ENCODE peak calls at places on chromosome 19, in six cellular contexts. T is heart right ventricle, J is Peyer's patch, R is gastrocnemius medialis, C is OCI-LY7, K is neural progenitor cell. L is an unnamed sample.

GRCh38 chr19:48123907-48124675 is 13.5 kb upstream of the PLA2G4C start:
- DNase-seq in K (peak; percentile 78), J (no peak), C (no peak), T (no peak), R (no peak), L (no peak)

GRCh38 chr19:50646074-50646807 is 3.0 kb upstream of the C19orf81 start:
- DNase-seq in C (no peak), T (no peak), K (no peak), J (no peak), R (no peak), L (no peak)

GRCh38 chr19:54164369-54165068 is 5.0 kb upstream of the LENG1 start:
- DNase-seq in J (peak; percentile 25), C (no peak), T (peak; percentile 84), R (no peak), K (peak; percentile 71), L (peak; percentile 73)

GRCh38 chr19:50005428-50005827 is 19.7 kb downstream of the VRK3 start:
- DNase-seq in J (no peak), C (no peak), K (no peak), T (no peak), R (no peak), L (no peak)

GRCh38 chr19:29663861-29664752 is 1.2 kb upstream of the PLEKHF1 start:
- DNase-seq in R (peak; percentile 27), T (no peak), J (no peak), K (no peak), C (no peak), L (no peak)

GRCh38 chr19:6587998-6588507 is 2.9 kb downstream of the CD70 start:
- DNase-seq in J (no peak), C (peak; percentile 85), K (peak; percentile 10), R (no peak), T (no peak), L (no peak)

GRCh38 chr19:50486823-50487515 is 10.3 kb upstream of the GARIN5A start:
- DNase-seq in C (peak; percentile 60), K (peak; percentile 68), T (no peak), R (peak; percentile 76), J (no peak), L (peak; percentile 66)

GRCh38 chr19:48244289-48244688 is 11.4 kb downstream of the CARD8 start:
- DNase-seq in R (no peak), K (no peak), C (peak; percentile 31), J (peak; percentile 46), T (no peak), L (no peak)

GRCh38 chr19:8902520-8902919 is 70.3 kb downstream of the MBD3L1 start:
- DNase-seq in C (no peak), K (no peak), J (no peak), T (no peak), R (no peak), L (no peak)

GRCh38 chr19:4174212-4174894 is 8.0 kb downstream of the SIRT6 start:
- DNase-seq in T (no peak), R (no peak), C (no peak), K (no peak), J (no peak), L (no peak)

GRCh38 chr19:55579766-55580621 is 654 bp downstream of the ZNF579 start:
- DNase-seq in R (peak; percentile 49), J (no peak), C (peak; percentile 46), T (peak; percentile 31), K (peak; percentile 56), L (no peak)

GRCh38 chr19:16421982-16422381 is 49.8 kb downstream of the EPS15L1 start:
- DNase-seq in T (no peak), J (no peak), K (no peak), C (no peak), R (no peak), L (no peak)

GRCh38 chr19:49713236-49713845 is 22.4 kb downstream of the CPT1C start:
- DNase-seq in T (no peak), K (no peak), C (no peak), R (no peak), J (no peak), L (no peak)

GRCh38 chr19:43675906-43676305 is 5.9 kb upstream of the PLAUR start:
- DNase-seq in K (no peak), C (no peak), R (no peak), J (no peak), T (no peak), L (no peak)

DNA sequence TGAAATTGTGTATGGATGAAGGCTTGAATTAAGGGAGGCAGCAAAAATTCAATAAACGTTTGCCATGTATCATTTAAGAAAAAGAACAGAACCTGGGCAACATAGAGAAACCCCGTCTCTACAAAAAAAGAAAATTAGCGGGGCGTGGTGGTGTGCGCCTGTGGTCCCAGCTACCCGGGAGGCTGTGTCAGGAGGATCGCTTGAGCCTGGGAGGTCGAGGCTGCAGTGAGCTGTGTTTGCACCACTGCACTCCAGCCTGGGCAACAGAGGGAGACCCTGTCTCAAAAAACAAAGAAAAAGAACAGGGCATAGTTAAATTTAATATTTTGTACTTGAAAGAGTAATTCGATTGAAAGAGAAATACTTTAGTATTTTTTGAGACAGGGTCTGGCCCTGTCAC is 1.4 kb downstream of the UBA2 start:
- DNase-seq in R (no peak), T (no peak), J (no peak), C (no peak), K (no peak), L (no peak)
- H3K4me1 ChIP-seq in R (peaks cover 50% of the 10 kb centered on the region), T (peaks cover 47% of the 10 kb centered on the region), J (no peaks in the 10 kb centered on the region), C (peaks cover 28% of the 10 kb centered on the region), K (peaks cover 23% of the 10 kb centered on the region), L (peaks cover 41% of the 10 kb centered on the region)

GRCh38 chr19:17471410-17472125 is 1.2 kb downstream of the SLC27A1 start:
- DNase-seq in T (no peak), J (no peak), K (no peak), R (no peak), C (no peak), L (no peak)
- H3K4me3 ChIP-seq in T (peak overlapping the region; percentile 77), J (peak overlapping the region; percentile 60), K (peak overlapping the region; percentile 86), R (peak overlapping the region; percentile 91), C (no peak overlapping the region), L (peak overlapping the region; percentile 88)

GRCh38 chr19:13718733-13719132 is 45.6 kb upstream of the MRI1 start:
- DNase-seq in J (no peak), R (no peak), C (no peak), K (peak; percentile 71), T (peak; percentile 37), L (no peak)
- TF ChIP-seq CTCF in J (peak; percentile 39), R (no peak), C (peak; percentile 18), K (peak; percentile 51), T (peak; percentile 37), L (no peak)

DNA sequence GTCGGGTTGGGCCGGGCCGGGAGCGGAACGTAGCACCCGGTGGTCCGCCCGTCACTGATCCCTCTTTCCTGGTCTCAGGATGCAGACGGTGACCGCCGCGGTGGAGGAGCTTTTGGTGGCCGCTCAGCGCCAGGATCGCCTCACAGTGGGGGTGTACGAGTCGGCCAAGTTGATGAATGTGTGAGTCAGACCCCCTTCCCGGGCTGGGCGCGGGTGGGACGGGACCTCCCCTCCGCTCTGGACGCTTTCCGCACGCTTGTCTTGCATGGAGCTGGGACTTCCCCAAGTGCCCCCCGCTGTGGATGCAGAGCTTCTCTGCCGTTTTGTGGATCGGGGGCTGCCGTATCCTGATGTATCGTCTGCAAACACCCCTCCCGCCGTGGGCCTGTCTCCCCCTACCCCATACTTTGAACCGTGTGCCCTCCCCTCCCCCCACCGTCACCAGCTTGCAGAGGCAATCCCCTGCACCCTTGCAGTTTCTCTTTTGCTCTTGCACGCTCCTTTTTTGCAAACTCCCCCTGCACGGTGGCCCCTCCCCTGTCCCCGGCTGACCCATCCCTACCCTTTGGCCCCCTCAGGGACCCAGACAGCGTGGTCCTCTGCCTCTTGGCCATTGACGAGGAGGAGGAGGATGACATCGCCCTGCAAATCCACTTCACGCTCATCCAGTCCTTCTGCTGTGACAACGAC is 669 bp downstream of the GADD45B start:
- DNase-seq in C (peak; percentile 59), J (peak; percentile 73), K (peak; percentile 73), T (peak; percentile 50), R (peak; percentile 36), L (peak; percentile 66)
- H3K4me1 ChIP-seq in C (peaks cover 40% of the 10 kb centered on the region), J (peaks cover 12% of the 10 kb centered on the region), K (peaks cover 26% of the 10 kb centered on the region), T (peaks cover 37% of the 10 kb centered on the region), R (peaks cover 42% of the 10 kb centered on the region), L (peaks cover 24% of the 10 kb centered on the region)

DNA sequence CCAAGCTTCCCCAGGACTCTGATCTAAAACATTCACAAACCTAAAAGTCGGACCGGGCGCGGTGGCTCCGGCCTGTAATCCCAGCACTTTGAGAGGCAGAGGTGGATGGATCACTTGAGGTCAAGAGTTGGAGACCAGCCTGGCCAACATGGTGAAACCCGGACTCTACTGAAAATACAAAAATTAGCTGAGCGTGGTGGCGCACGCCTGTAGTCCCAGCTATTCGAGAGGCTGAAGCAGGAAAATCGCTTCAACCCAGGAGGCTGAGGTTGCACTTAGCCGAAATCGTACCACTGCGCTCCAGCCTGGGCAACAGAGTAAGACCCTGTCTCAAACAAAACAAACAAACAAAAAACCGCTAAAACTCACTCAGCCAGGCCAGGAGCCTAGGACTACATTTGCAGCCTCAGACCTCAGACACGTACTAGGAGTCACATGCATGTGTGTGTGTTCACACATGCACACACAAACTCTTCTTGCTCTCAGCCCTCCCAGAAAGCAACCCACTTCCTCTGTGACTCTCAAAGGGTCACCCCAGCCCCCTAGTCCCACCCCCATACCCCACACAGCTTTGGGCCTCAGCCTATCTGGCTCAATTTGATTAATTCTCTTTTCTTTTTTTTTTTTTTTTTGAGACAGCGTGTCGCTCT is 704 bp upstream of the NOTCH3 start:
- DNase-seq in K (no peak), R (no peak), T (no peak), J (no peak), C (no peak), L (no peak)
- H3K4me3 ChIP-seq in K (peak overlapping the region; percentile 72), R (peak overlapping the region; percentile 14), T (peak overlapping the region; percentile 19), J (no peak overlapping the region), C (no peak overlapping the region), L (peak overlapping the region; percentile 44)

GRCh38 chr19:2478324-2478755 is 2.4 kb downstream of the GADD45B start:
- DNase-seq in J (peak; percentile 76), T (peak; percentile 53), R (peak; percentile 75), C (peak; percentile 77), K (peak; percentile 76), L (peak; percentile 86)
- TF ChIP-seq CTCF in J (peak; percentile 47), T (peak; percentile 18), R (peak; percentile 15), C (peak; percentile 57), K (peak; percentile 29), L (no peak)

DNA sequence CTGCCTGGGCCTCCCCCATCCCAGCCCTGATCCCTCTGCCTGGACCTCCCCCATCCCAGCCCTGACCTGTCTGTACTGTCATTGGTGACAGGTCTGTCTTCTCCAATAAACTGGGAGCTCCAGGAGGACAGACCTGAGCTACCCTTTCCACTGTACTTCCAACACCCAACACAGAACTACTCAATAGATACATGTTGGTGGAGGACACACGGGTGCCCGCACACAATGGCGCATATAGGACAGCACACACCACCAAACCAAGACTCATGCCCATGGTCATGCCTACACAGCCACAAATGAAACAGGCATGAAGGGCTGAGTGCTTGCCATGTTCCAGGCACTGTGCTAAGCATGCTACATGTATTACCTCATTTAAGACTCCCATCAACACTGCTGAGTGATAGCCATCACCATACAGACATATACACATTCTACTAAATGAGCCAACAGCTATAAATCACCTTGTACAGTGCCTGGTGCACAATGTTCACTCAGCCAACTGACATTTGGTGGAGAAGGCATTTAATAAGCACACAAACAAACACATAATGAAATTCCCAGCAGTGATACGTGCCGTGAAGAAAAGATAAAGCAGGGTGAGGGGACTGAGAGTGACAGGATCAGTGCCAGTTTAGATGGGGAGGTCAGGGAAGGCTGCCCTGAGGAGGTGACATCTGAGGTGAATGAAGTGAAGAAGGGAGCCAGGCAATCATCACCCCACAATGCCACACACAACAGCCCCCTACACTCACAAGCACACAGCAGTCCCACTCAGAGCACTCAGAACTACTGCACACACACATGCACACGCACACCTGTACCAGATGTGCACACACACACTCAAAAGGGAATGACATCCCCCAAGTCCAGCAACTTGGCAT is 857 bp downstream of the POU2F2 start:
- DNase-seq in C (peak; percentile 20), J (no peak), T (no peak), K (no peak), R (no peak), L (no peak)
- H3K4me1 ChIP-seq in C (peaks cover 75% of the 10 kb centered on the region), J (peaks cover 4% of the 10 kb centered on the region), T (peaks cover 45% of the 10 kb centered on the region), K (peaks cover 13% of the 10 kb centered on the region), R (peaks cover 3% of the 10 kb centered on the region), L (peaks cover 3% of the 10 kb centered on the region)

GRCh38 chr19:46426506-46427162 is 2.1 kb downstream of the PNMA8C start:
- DNase-seq in K (peak; percentile 97), J (no peak), R (peak; percentile 34), T (peak; percentile 75), C (peak; percentile 80), L (peak; percentile 73)
- H3K4me3 ChIP-seq in K (peak overlapping the region; percentile 67), J (peak overlapping the region; percentile 52), R (peak overlapping the region; percentile 32), T (peak overlapping the region; percentile 65), C (peak overlapping the region; percentile 64), L (peak overlapping the region; percentile 62)